ENCODE peak calls at places on chromosome 10, in seven cellular contexts. E is fibroblast of the aortic adventitia, A is LoVo, U is A549, I is HTR-8/SVneo, K is brain microvascular endothelial cell, P is Right ventricle myocardium superior. G is an unnamed sample.

GRCh38 chr10:98321203-98321780 is 53.3 kb upstream of the LOXL4 start:
- DNase-seq in E (no peak), A (no peak), U (no peak), I (no peak), K (no peak), P (no peak), G (peak)

GRCh38 chr10:48364659-48365405 is 58.4 kb downstream of the MAPK8 start:
- DNase-seq in E (peak), A (peak), U (no peak), I (no peak), K (peak), P (no peak), G (no peak)

GRCh38 chr10:31031205-31031665 is 430 bp downstream of the ZNF438 start:
- DNase-seq in E (peak), A (no peak), U (peak), I (no peak), K (no peak), P (no peak), G (peak)

GRCh38 chr10:13977861-13978843 is 352.6 kb downstream of the FRMD4A start:
- DNase-seq in E (peak), A (no peak), U (no peak), I (no peak), K (peak), P (no peak), G (no peak)

GRCh38 chr10:3807928-3808496 is 23.0 kb upstream of the KLF6 start:
- DNase-seq in E (no peak), A (no peak), U (no peak), I (no peak), K (no peak), P (no peak), G (no peak)

GRCh38 chr10:78911533-78912340 is 157.0 kb upstream of the ZMIZ1 start:
- DNase-seq in E (no peak), A (no peak), U (no peak), I (no peak), K (no peak), P (no peak), G (no peak)

GRCh38 chr10:29244978-29245377 is 43.9 kb upstream of the LYZL1 start:
- DNase-seq in E (no peak), A (no peak), U (no peak), I (no peak), K (no peak), P (no peak), G (no peak)

GRCh38 chr10:34764347-34764991 is 50.6 kb downstream of the PARD3 start:
- DNase-seq in E (no peak), A (no peak), U (no peak), I (no peak), K (no peak), P (no peak), G (no peak)

GRCh38 chr10:106107711-106108110 is 1056.8 kb downstream of the SORCS1 start:
- DNase-seq in E (peak), A (no peak), U (no peak), I (no peak), K (peak), P (no peak), G (no peak)

GRCh38 chr10:91190876-91191580 is 29.4 kb upstream of the PCGF5 start:
- DNase-seq in E (peak), A (no peak), U (no peak), I (no peak), K (peak), P (no peak), G (no peak)

GRCh38 chr10:100827819-100828743 is 82.7 kb downstream of the PAX2 start:
- DNase-seq in E (no peak), A (peak), U (peak), I (peak), K (no peak), P (no peak), G (peak)

GRCh38 chr10:13706604-13707003 is 119.8 kb downstream of the PRPF18 start:
- DNase-seq in E (no peak), A (no peak), U (no peak), I (no peak), K (no peak), P (no peak), G (peak)

GRCh38 chr10:45418859-45419672 is 45.0 kb downstream of the ALOX5 start:
- DNase-seq in E (peak), A (no peak), U (no peak), I (no peak), K (peak), P (peak), G (peak)

GRCh38 chr10:26725837-26726727 is 28.6 kb downstream of the PDSS1 start:
- DNase-seq in E (peak), A (peak), U (peak), I (peak), K (no peak), P (peak), G (peak)

GRCh38 chr10:13158401-13158800 is 3.0 kb upstream of the MCM10 start:
- DNase-seq in E (no peak), A (no peak), U (no peak), I (no peak), K (no peak), P (no peak), G (peak)

GRCh38 chr10:76197293-76197692 is 765.9 kb downstream of the LRMDA start:
- DNase-seq in E (no peak), A (no peak), U (no peak), I (no peak), K (no peak), P (no peak), G (no peak)

GRCh38 chr10:96502561-96503267 is 11.0 kb downstream of the TLL2 start:
- DNase-seq in E (no peak), A (no peak), U (no peak), I (no peak), K (no peak), P (no peak), G (no peak)

GRCh38 chr10:44380829-44381600 is 3.9 kb downstream of the CXCL12 start:
- DNase-seq in E (no peak), A (no peak), U (no peak), I (no peak), K (no peak), P (no peak), G (no peak)

GRCh38 chr10:27445070-27445469 is 59.0 kb upstream of the RAB18 start:
- DNase-seq in E (no peak), A (no peak), U (no peak), I (no peak), K (no peak), P (no peak), G (no peak)

GRCh38 chr10:35416628-35417625 is 80.6 kb downstream of the CCNY start:
- DNase-seq in E (no peak), A (no peak), U (no peak), I (no peak), K (no peak), P (no peak), G (no peak)

GRCh38 chr10:130422366-130423324 is 286.5 kb downstream of the GLRX3 start:
- DNase-seq in E (no peak), A (no peak), U (no peak), I (no peak), K (no peak), P (no peak), G (no peak)

GRCh38 chr10:51171946-51172345 is 97.7 kb downstream of the PRKG1 start:
- DNase-seq in E (peak), A (no peak), U (no peak), I (no peak), K (no peak), P (no peak), G (no peak)

GRCh38 chr10:93701903-93702277 is 502 bp downstream of the FRA10AC1 start:
- DNase-seq in E (peak), A (no peak), U (no peak), I (peak), K (peak), P (no peak), G (no peak)

GRCh38 chr10:63206997-63207952 is 74.1 kb downstream of the NRBF2 start:
- DNase-seq in E (peak), A (no peak), U (no peak), I (no peak), K (peak), P (no peak), G (no peak)

GRCh38 chr10:22531441-22531840 is 182.9 kb downstream of the PIP4K2A start:
- DNase-seq in E (no peak), A (no peak), U (no peak), I (no peak), K (no peak), P (no peak), G (no peak)

GRCh38 chr10:75544381-75544780 is 113.0 kb downstream of the LRMDA start:
- DNase-seq in E (peak), A (no peak), U (no peak), I (no peak), K (no peak), P (no peak), G (no peak)

GRCh38 chr10:75696536-75696935 is 265.1 kb downstream of the LRMDA start:
- DNase-seq in E (no peak), A (no peak), U (no peak), I (no peak), K (no peak), P (no peak), G (peak)

GRCh38 chr10:35182631-35183510 is 56.2 kb downstream of the CREM start:
- DNase-seq in E (no peak), A (no peak), U (no peak), I (no peak), K (no peak), P (no peak), G (peak)

GRCh38 chr10:82089327-82089726 is 214.3 kb downstream of the NRG3 start:
- DNase-seq in E (no peak), A (no peak), U (no peak), I (no peak), K (no peak), P (no peak), G (no peak)

GRCh38 chr10:120917521-120918250 is 66.5 kb downstream of the WDR11 start:
- DNase-seq in E (no peak), A (no peak), U (no peak), I (no peak), K (no peak), P (no peak), G (no peak)

G was measured in trophoblast cell.